ENCODE peak calls at places on chromosomes 5 and 9, in six cellular contexts. One of them, this sample, is unnamed.

GRCh38 chr5:167355370-167355769 is 936.1 kb upstream of the WWC1 start:
- DNase-seq in uterus: no peak
- DNase-seq in cardiac muscle cell: no peak
- DNase-seq in fibroblast of lung: no peak
- DNase-seq in IMR-90: no peak
- DNase-seq in SK-N-SH: no peak
- DNase-seq in this sample: no peak

GRCh38 chr9:68560131-68560844 is 19.6 kb upstream of the TMEM252 start:
- DNase-seq in cardiac muscle cell: peak; percentile 35
- DNase-seq in fibroblast of lung: peak; percentile 6
- DNase-seq in uterus: peak; percentile 40
- DNase-seq in IMR-90: peak; percentile 84
- DNase-seq in SK-N-SH: peak; percentile 21
- DNase-seq in this sample: peak; percentile 57

GRCh38 chr5:98454904-98455303 is 318.6 kb upstream of the RGMB start:
- DNase-seq in SK-N-SH: no peak
- DNase-seq in fibroblast of lung: peak; percentile 94
- DNase-seq in IMR-90: peak; percentile 97
- DNase-seq in cardiac muscle cell: no peak
- DNase-seq in uterus: no peak
- DNase-seq in this sample: no peak

GRCh38 chr9:36029202-36029601 is 7.5 kb upstream of the RECK start:
- DNase-seq in cardiac muscle cell: no peak
- DNase-seq in SK-N-SH: no peak
- DNase-seq in IMR-90: no peak
- DNase-seq in fibroblast of lung: no peak
- DNase-seq in uterus: no peak
- DNase-seq in this sample: no peak

GRCh38 chr5:158560170-158560569 is 539.5 kb downstream of the EBF1 start:
- DNase-seq in IMR-90: no peak
- DNase-seq in SK-N-SH: no peak
- DNase-seq in cardiac muscle cell: no peak
- DNase-seq in uterus: no peak
- DNase-seq in fibroblast of lung: no peak
- DNase-seq in this sample: no peak

GRCh38 chr5:63145167-63145566 is 566.5 kb downstream of the LRRC70 start:
- DNase-seq in uterus: no peak
- DNase-seq in fibroblast of lung: no peak
- DNase-seq in IMR-90: no peak
- DNase-seq in cardiac muscle cell: no peak
- DNase-seq in SK-N-SH: no peak
- DNase-seq in this sample: no peak

GRCh38 chr5:322942-323879 is 1.7 kb downstream of the AHRR start:
- DNase-seq in fibroblast of lung: peak; percentile 35
- DNase-seq in cardiac muscle cell: no peak
- DNase-seq in SK-N-SH: no peak
- DNase-seq in IMR-90: peak; percentile 31
- DNase-seq in uterus: no peak
- DNase-seq in this sample: no peak

GRCh38 chr5:170348069-170348702 is 41.0 kb downstream of the KCNMB1 start:
- DNase-seq in IMR-90: no peak
- DNase-seq in fibroblast of lung: no peak
- DNase-seq in SK-N-SH: no peak
- DNase-seq in cardiac muscle cell: no peak
- DNase-seq in uterus: no peak
- DNase-seq in this sample: no peak

GRCh38 chr5:160356550-160357347 is 13.7 kb downstream of the C1QTNF2 start:
- DNase-seq in cardiac muscle cell: no peak
- DNase-seq in IMR-90: no peak
- DNase-seq in fibroblast of lung: no peak
- DNase-seq in uterus: no peak
- DNase-seq in SK-N-SH: no peak
- DNase-seq in this sample: no peak

GRCh38 chr5:52922384-52922783 is 66.8 kb upstream of the ITGA2 start:
- DNase-seq in IMR-90: peak; percentile 67
- DNase-seq in SK-N-SH: no peak
- DNase-seq in uterus: no peak
- DNase-seq in cardiac muscle cell: no peak
- DNase-seq in fibroblast of lung: peak; percentile 81
- DNase-seq in this sample: no peak

GRCh38 chr9:98707158-98708102 is 1.3 kb downstream of the GABBR2 start:
- DNase-seq in fibroblast of lung: peak; percentile 83
- DNase-seq in IMR-90: peak; percentile 85
- DNase-seq in SK-N-SH: peak; percentile 84
- DNase-seq in uterus: no peak
- DNase-seq in cardiac muscle cell: peak; percentile 86
- DNase-seq in this sample: no peak

GRCh38 chr9:111429175-111429574 is 55.0 kb downstream of the ECPAS start:
- DNase-seq in IMR-90: peak; percentile 43
- DNase-seq in SK-N-SH: no peak
- DNase-seq in uterus: no peak
- DNase-seq in fibroblast of lung: peak; percentile 28
- DNase-seq in cardiac muscle cell: no peak
- DNase-seq in this sample: no peak

GRCh38 chr5:175202461-175203065 is 241.4 kb downstream of the DRD1 start:
- DNase-seq in uterus: no peak
- DNase-seq in fibroblast of lung: peak; percentile 82
- DNase-seq in SK-N-SH: no peak
- DNase-seq in IMR-90: peak; percentile 71
- DNase-seq in cardiac muscle cell: peak; percentile 46
- DNase-seq in this sample: no peak

GRCh38 chr5:98769006-98769255 is 4.5 kb upstream of the RGMB start:
- DNase-seq in uterus: no peak
- DNase-seq in fibroblast of lung: no peak
- DNase-seq in SK-N-SH: peak; percentile 83
- DNase-seq in cardiac muscle cell: peak; percentile 63
- DNase-seq in IMR-90: no peak
- DNase-seq in this sample: no peak

GRCh38 chr9:85662558-85662957 is 79.2 kb downstream of the AGTPBP1 start:
- DNase-seq in IMR-90: no peak
- DNase-seq in uterus: no peak
- DNase-seq in fibroblast of lung: no peak
- DNase-seq in SK-N-SH: no peak
- DNase-seq in cardiac muscle cell: no peak
- DNase-seq in this sample: no peak

GRCh38 chr9:78909566-78909965 is 612.6 kb downstream of the PSAT1 start:
- DNase-seq in IMR-90: peak; percentile 52
- DNase-seq in SK-N-SH: no peak
- DNase-seq in cardiac muscle cell: no peak
- DNase-seq in uterus: no peak
- DNase-seq in fibroblast of lung: peak; percentile 59
- DNase-seq in this sample: no peak

GRCh38 chr5:80181618-80182211 is 74.1 kb downstream of the SERINC5 start:
- DNase-seq in uterus: peak; percentile 22
- DNase-seq in IMR-90: no peak
- DNase-seq in SK-N-SH: no peak
- DNase-seq in cardiac muscle cell: no peak
- DNase-seq in fibroblast of lung: peak; percentile 54
- DNase-seq in this sample: peak; percentile 66

GRCh38 chr5:41122459-41122858 is 51.3 kb upstream of the MROH2B start:
- DNase-seq in uterus: no peak
- DNase-seq in cardiac muscle cell: no peak
- DNase-seq in fibroblast of lung: no peak
- DNase-seq in SK-N-SH: no peak
- DNase-seq in IMR-90: no peak
- DNase-seq in this sample: no peak

GRCh38 chr9:136229096-136230065 is 16.2 kb downstream of the QSOX2 start:
- DNase-seq in cardiac muscle cell: no peak
- DNase-seq in SK-N-SH: no peak
- DNase-seq in IMR-90: no peak
- DNase-seq in uterus: no peak
- DNase-seq in fibroblast of lung: peak; percentile 50
- DNase-seq in this sample: peak; percentile 18

GRCh38 chr5:10401499-10401898 is 40.2 kb upstream of the ROPN1L start:
- DNase-seq in uterus: no peak
- DNase-seq in cardiac muscle cell: no peak
- DNase-seq in IMR-90: no peak
- DNase-seq in SK-N-SH: no peak
- DNase-seq in fibroblast of lung: no peak
- DNase-seq in this sample: no peak

GRCh38 chr5:96629774-96630173 is 32.4 kb upstream of the CAST start:
- DNase-seq in SK-N-SH: no peak
- DNase-seq in IMR-90: peak; percentile 89
- DNase-seq in cardiac muscle cell: peak; percentile 52
- DNase-seq in fibroblast of lung: peak; percentile 99
- DNase-seq in uterus: no peak
- DNase-seq in this sample: no peak

GRCh38 chr5:24621809-24622208 is 23.0 kb downstream of the CDH10 start:
- DNase-seq in uterus: no peak
- DNase-seq in IMR-90: no peak
- DNase-seq in SK-N-SH: no peak
- DNase-seq in cardiac muscle cell: peak; percentile 32
- DNase-seq in fibroblast of lung: peak; percentile 23
- DNase-seq in this sample: no peak

GRCh38 chr9:133563286-133564213 is 29.0 kb downstream of the ADAMTSL2 start:
- DNase-seq in cardiac muscle cell: peak; percentile 71
- DNase-seq in fibroblast of lung: no peak
- DNase-seq in IMR-90: peak; percentile 7
- DNase-seq in SK-N-SH: peak; percentile 75
- DNase-seq in uterus: peak; percentile 54
- DNase-seq in this sample: no peak

GRCh38 chr9:90107021-90107771 is 502.4 kb downstream of the GADD45G start:
- DNase-seq in fibroblast of lung: peak; percentile 53
- DNase-seq in IMR-90: no peak
- DNase-seq in cardiac muscle cell: no peak
- DNase-seq in SK-N-SH: no peak
- DNase-seq in uterus: peak; percentile 67
- DNase-seq in this sample: peak; percentile 81

GRCh38 chr5:103433216-103433615 is 129.4 kb downstream of the NUDT12 start:
- DNase-seq in cardiac muscle cell: no peak
- DNase-seq in IMR-90: peak; percentile 64
- DNase-seq in SK-N-SH: no peak
- DNase-seq in fibroblast of lung: peak; percentile 68
- DNase-seq in uterus: no peak
- DNase-seq in this sample: no peak

GRCh38 chr5:158565017-158565789 is 534.5 kb downstream of the EBF1 start:
- DNase-seq in cardiac muscle cell: no peak
- DNase-seq in IMR-90: no peak
- DNase-seq in uterus: no peak
- DNase-seq in fibroblast of lung: no peak
- DNase-seq in SK-N-SH: no peak
- DNase-seq in this sample: no peak

GRCh38 chr5:52827815-52828214 is 40.1 kb downstream of the ITGA1 start:
- DNase-seq in SK-N-SH: no peak
- DNase-seq in cardiac muscle cell: no peak
- DNase-seq in IMR-90: no peak
- DNase-seq in fibroblast of lung: no peak
- DNase-seq in uterus: no peak
- DNase-seq in this sample: no peak

GRCh38 chr5:84564311-84564710 is 179.6 kb upstream of the EDIL3 start:
- DNase-seq in cardiac muscle cell: no peak
- DNase-seq in IMR-90: peak; percentile 33
- DNase-seq in uterus: no peak
- DNase-seq in fibroblast of lung: peak; percentile 62
- DNase-seq in SK-N-SH: no peak
- DNase-seq in this sample: no peak

GRCh38 chr5:7074176-7074575 is 321.8 kb upstream of the ADCY2 start:
- DNase-seq in fibroblast of lung: no peak
- DNase-seq in uterus: no peak
- DNase-seq in cardiac muscle cell: no peak
- DNase-seq in IMR-90: no peak
- DNase-seq in SK-N-SH: peak; percentile 7
- DNase-seq in this sample: no peak
- TF ChIP-seq CTCF in fibroblast of lung: no peak
- TF ChIP-seq CTCF in uterus: no peak
- TF ChIP-seq CTCF in cardiac muscle cell: no peak
- TF ChIP-seq CTCF in IMR-90: no peak
- TF ChIP-seq CTCF in SK-N-SH: peak; percentile 10
- TF ChIP-seq CTCF in this sample: no peak

GRCh38 chr9:132008184-132008781 is 71.4 kb downstream of the MED27 start:
- DNase-seq in cardiac muscle cell: no peak
- DNase-seq in fibroblast of lung: peak; percentile 69
- DNase-seq in uterus: no peak
- DNase-seq in SK-N-SH: no peak
- DNase-seq in IMR-90: peak; percentile 70
- DNase-seq in this sample: no peak

GRCh38 chr9:132005896-132006295 is 73.8 kb downstream of the MED27 start:
- DNase-seq in cardiac muscle cell: no peak
- DNase-seq in fibroblast of lung: peak; percentile 32
- DNase-seq in SK-N-SH: no peak
- DNase-seq in IMR-90: peak; percentile 40
- DNase-seq in uterus: no peak
- DNase-seq in this sample: no peak

GRCh38 chr9:132008871-132009812 is 70.5 kb downstream of the MED27 start:
- DNase-seq in fibroblast of lung: peak; percentile 33
- DNase-seq in SK-N-SH: no peak
- DNase-seq in uterus: no peak
- DNase-seq in cardiac muscle cell: no peak
- DNase-seq in IMR-90: no peak
- DNase-seq in this sample: no peak

GRCh38 chr9:132007371-132007701 is 72.3 kb downstream of the MED27 start:
- DNase-seq in fibroblast of lung: no peak
- DNase-seq in cardiac muscle cell: no peak
- DNase-seq in uterus: no peak
- DNase-seq in IMR-90: no peak
- DNase-seq in SK-N-SH: no peak
- DNase-seq in this sample: no peak

GRCh38 chr9:132006657-132007370 is 72.9 kb downstream of the MED27 start:
- DNase-seq in fibroblast of lung: peak; percentile 58
- DNase-seq in uterus: no peak
- DNase-seq in cardiac muscle cell: no peak
- DNase-seq in IMR-90: peak; percentile 72
- DNase-seq in SK-N-SH: no peak
- DNase-seq in this sample: no peak
- H3K27ac ChIP-seq in fibroblast of lung: no peak overlapping the region
- H3K27ac ChIP-seq in uterus: no peak overlapping the region
- H3K27ac ChIP-seq in cardiac muscle cell: no peak overlapping the region
- H3K27ac ChIP-seq in IMR-90: no peak overlapping the region
- H3K27ac ChIP-seq in SK-N-SH: no peak overlapping the region
- H3K27ac ChIP-seq in this sample: no peak overlapping the region

DNA sequence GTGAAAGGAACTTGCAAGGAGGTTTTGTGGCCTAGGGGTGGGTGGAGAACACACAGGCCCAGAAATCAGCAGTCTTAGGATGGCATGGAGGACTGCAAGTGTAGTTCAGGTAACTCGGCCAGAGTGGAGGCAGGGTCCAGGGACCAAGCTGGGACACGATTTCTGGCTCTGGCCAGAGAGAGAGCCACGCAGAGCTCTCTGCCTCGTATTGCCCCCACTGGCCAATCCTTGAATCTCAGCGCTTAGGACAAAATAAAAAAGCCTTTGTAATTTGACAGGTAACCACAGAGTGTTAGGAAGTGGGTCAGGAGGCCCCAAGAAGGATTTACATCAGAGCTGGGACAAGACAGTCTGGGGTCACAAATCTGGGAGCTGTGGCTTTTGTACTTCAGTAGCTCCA is 11.7 kb downstream of the MAP3K1 start:
- DNase-seq in fibroblast of lung: no peak
- DNase-seq in SK-N-SH: no peak
- DNase-seq in cardiac muscle cell: no peak
- DNase-seq in uterus: no peak
- DNase-seq in IMR-90: no peak
- DNase-seq in this sample: no peak
- TF ChIP-seq CTCF in fibroblast of lung: peak; percentile 39
- TF ChIP-seq CTCF in SK-N-SH: peak; percentile 34
- TF ChIP-seq CTCF in cardiac muscle cell: peak; percentile 33
- TF ChIP-seq CTCF in uterus: no peak
- TF ChIP-seq CTCF in IMR-90: peak; percentile 12
- TF ChIP-seq CTCF in this sample: no peak

GRCh38 chr9:105157178-105157583 is 87.3 kb upstream of the SLC44A1 start:
- DNase-seq in SK-N-SH: peak; percentile 76
- DNase-seq in IMR-90: peak; percentile 77
- DNase-seq in cardiac muscle cell: peak; percentile 82
- DNase-seq in uterus: peak; percentile 50
- DNase-seq in fibroblast of lung: peak; percentile 72
- DNase-seq in this sample: no peak
- H3K27ac ChIP-seq in SK-N-SH: peak overlapping the region; percentile 24
- H3K27ac ChIP-seq in IMR-90: peak overlapping the region; percentile 13
- H3K27ac ChIP-seq in cardiac muscle cell: no peak overlapping the region
- H3K27ac ChIP-seq in uterus: peak overlapping the region; percentile 31
- H3K27ac ChIP-seq in fibroblast of lung: no peak overlapping the region
- H3K27ac ChIP-seq in this sample: no peak overlapping the region

This sample was measured in pancreas.